ENCODE peak calls at places on chromosomes 16 and 17, in nine cellular contexts. G is naive B cell; P is stimulated activated naive CD4-positive, alpha-beta T cell; Z is SHP77; M is activated CD4-positive, alpha-beta T cell treated with anti-CD3 and anti-CD28 coated beads, Interleukin-2, amount 10 ng/mL, durations not matched to agents 7 days and 5 days; O is AG04450; L is progenitor cell of endocrine pancreas; S is activated T-helper 1 cell treated with Interleukin-2 at 50 U/mL for 16 hours; F is GM12865. J is an unnamed sample.

GRCh38 chr17:81189670-81190530 is 23.9 kb upstream of the AATK start:
- DNase-seq in G (no peak), P (no peak), Z (no peak), M (no peak), O (no peak), L (no peak), S (no peak), F (no peak), J (no peak)

GRCh38 chr17:65749479-65749878 is 188.0 kb upstream of the AXIN2 start:
- DNase-seq in G (no peak), P (no peak), Z (no peak), M (no peak), O (no peak), L (no peak), S (no peak), F (no peak), J (no peak)

GRCh38 chr16:66287416-66287815 is 79.1 kb upstream of the CDH5 start:
- DNase-seq in G (no peak), P (no peak), Z (no peak), M (no peak), O (no peak), L (no peak), S (no peak), F (no peak), J (no peak)

GRCh38 chr17:81194941-81195901 is 27.5 kb downstream of the CEP131 start:
- DNase-seq in G (no peak), P (no peak), Z (no peak), M (no peak), O (no peak), L (no peak), S (no peak), F (no peak), J (no peak)

GRCh38 chr17:17107891-17108680 is 65.8 kb downstream of the MPRIP start:
- DNase-seq in G (no peak), P (no peak), Z (no peak), M (no peak), O (no peak), L (no peak), S (no peak), F (no peak), J (no peak)

GRCh38 chr16:30082545-30083090 is 6.8 kb downstream of the PPP4C start:
- DNase-seq in G (no peak), P (no peak), Z (no peak), M (no peak), O (no peak), L (no peak), S (no peak), F (no peak), J (no peak)

GRCh38 chr16:53892155-53892554 is 188.2 kb downstream of the FTO start:
- DNase-seq in G (no peak), P (peak; percentile 11), Z (peak; percentile 7), M (peak; percentile 68), O (peak; percentile 49), L (peak; percentile 37), S (peak; percentile 4), F (peak; percentile 54), J (peak; percentile 40)

GRCh38 chr16:89431158-89431584 is 59.2 kb downstream of the ANKRD11 start:
- DNase-seq in G (peak; percentile 59), P (no peak), Z (peak; percentile 47), M (no peak), O (peak; percentile 95), L (no peak), S (no peak), F (no peak), J (no peak)

GRCh38 chr16:3020247-3020603 is at the start of gene TNFRSF12A:
- DNase-seq in G (peak; percentile 67), P (peak; percentile 30), Z (peak; percentile 68), M (peak; percentile 66), O (no peak), L (peak; percentile 59), S (peak; percentile 59), F (peak; percentile 81), J (peak; percentile 28)

GRCh38 chr16:56851671-56852400 is 13.2 kb upstream of the SLC12A3 start:
- DNase-seq in G (no peak), P (no peak), Z (no peak), M (no peak), O (no peak), L (no peak), S (no peak), F (peak; percentile 33), J (no peak)

GRCh38 chr17:9432121-9432866 is 143.3 kb downstream of the STX8 start:
- DNase-seq in G (no peak), P (no peak), Z (no peak), M (no peak), O (no peak), L (no peak), S (no peak), F (peak; percentile 72), J (no peak)

GRCh38 chr16:58306327-58306726 is 11.5 kb upstream of the PRSS54 start:
- DNase-seq in G (peak; percentile 25), P (peak; percentile 33), Z (no peak), M (peak; percentile 67), O (no peak), L (no peak), S (no peak), F (peak; percentile 73), J (no peak)

GRCh38 chr16:84295203-84295850 is 649 bp downstream of the WFDC1 start:
- DNase-seq in G (no peak), P (no peak), Z (no peak), M (no peak), O (no peak), L (no peak), S (no peak), F (no peak), J (no peak)

GRCh38 chr16:600781-601180 is 10.9 kb downstream of the RAB40C start:
- DNase-seq in G (no peak), P (no peak), Z (peak; percentile 17), M (no peak), O (no peak), L (no peak), S (no peak), F (no peak), J (no peak)

GRCh38 chr16:82470506-82471196 is 156.1 kb upstream of the CDH13 start:
- DNase-seq in G (no peak), P (no peak), Z (no peak), M (no peak), O (no peak), L (no peak), S (no peak), F (no peak), J (no peak)

GRCh38 chr17:70613681-70614080 is 444.3 kb downstream of the KCNJ2 start:
- DNase-seq in G (no peak), P (no peak), Z (no peak), M (no peak), O (no peak), L (no peak), S (no peak), F (no peak), J (no peak)

GRCh38 chr17:70525976-70526375 is 356.6 kb downstream of the KCNJ2 start:
- DNase-seq in G (no peak), P (no peak), Z (no peak), M (no peak), O (no peak), L (no peak), S (no peak), F (no peak), J (no peak)

GRCh38 chr17:41864498-41864836 is 756 bp downstream of the KLHL11 start:
- DNase-seq in G (no peak), P (no peak), Z (no peak), M (no peak), O (no peak), L (no peak), S (no peak), F (no peak), J (no peak)

GRCh38 chr16:56944954-56945839 is 13.3 kb downstream of the HERPUD1 start:
- DNase-seq in G (no peak), P (no peak), Z (no peak), M (no peak), O (no peak), L (no peak), S (no peak), F (peak; percentile 68), J (no peak)

GRCh38 chr16:29662729-29663019 is 373 bp upstream of the SPN start:
- DNase-seq in G (no peak), P (peak; percentile 29), Z (no peak), M (peak; percentile 63), O (no peak), L (no peak), S (peak; percentile 32), F (peak; percentile 91), J (no peak)

GRCh38 chr16:75196826-75197225 is 10.1 kb downstream of the CTRB2 start:
- DNase-seq in G (no peak), P (no peak), Z (no peak), M (no peak), O (no peak), L (no peak), S (no peak), F (no peak), J (no peak)

GRCh38 chr16:50519001-50519400 is 29.2 kb upstream of the NKD1 start:
- DNase-seq in G (no peak), P (no peak), Z (no peak), M (no peak), O (no peak), L (no peak), S (no peak), F (no peak), J (no peak)

GRCh38 chr17:5683241-5683640 is 98.9 kb upstream of the NLRP1 start:
- DNase-seq in G (no peak), P (no peak), Z (no peak), M (no peak), O (no peak), L (no peak), S (no peak), F (no peak), J (no peak)

J was measured in NCI-H1092.